ENCODE peak calls at places on chromosomes 13 and 19, in ten cellular contexts. O, F, A, S, T, D, C, B, Y and Q are unnamed samples.
A peak's percentile ranks its signal among the peaks of the same experiment; 100 is the strongest.

GRCh38 chr19:8423821-8424223 is 10.7 kb downstream of the MARCHF2 start:
- DNase-seq in D (peak; percentile 99), O (peak; percentile 39), F (peak; percentile 42), C (peak; percentile 93), Y (peak; percentile 85), B (peak; percentile 81), T (peak; percentile 99), A (peak; percentile 65), S (peak; percentile 99), Q (peak; percentile 93)

GRCh38 chr13:97388385-97388784 is 45.6 kb upstream of the RAP2A start:
- DNase-seq in C (peak; percentile 100), F (no peak), D (no peak), A (no peak), Y (no peak), B (no peak), S (no peak), T (no peak), O (no peak), Q (no peak)

GRCh38 chr19:6773323-6773931 is 919 bp downstream of the VAV1 start:
- DNase-seq in F (no peak), A (no peak), O (no peak), B (no peak), S (no peak), T (no peak), D (no peak), C (peak; percentile 79), Y (peak; percentile 69), Q (peak; percentile 63)

GRCh38 chr13:79483302-79483701 is 2.3 kb downstream of the NDFIP2 start:
- DNase-seq in C (no peak), O (no peak), A (peak; percentile 93), B (no peak), F (no peak), S (no peak), Y (no peak), T (peak; percentile 27), D (no peak), Q (no peak)

GRCh38 chr13:78241278-78241919 is 322.8 kb upstream of the EDNRB start:
- DNase-seq in T (peak; percentile 67), Y (peak; percentile 65), B (peak; percentile 70), S (peak; percentile 58), F (peak; percentile 62), D (no peak), O (peak; percentile 66), A (no peak), C (peak; percentile 75), Q (no peak)

GRCh38 chr13:19985219-19985556 is 26.7 kb downstream of the ZMYM2 start:
- DNase-seq in A (no peak), O (no peak), B (no peak), F (no peak), Y (no peak), C (no peak), S (no peak), D (no peak), T (no peak), Q (no peak)

GRCh38 chr13:59744747-59745394 is 418.9 kb downstream of the DIAPH3 start:
- DNase-seq in F (no peak), D (no peak), B (no peak), T (peak; percentile 9), A (no peak), C (no peak), O (no peak), Y (no peak), S (no peak), Q (no peak)

GRCh38 chr19:31054430-31054829 is 294.8 kb downstream of the TSHZ3 start:
- DNase-seq in S (peak; percentile 75), D (no peak), Y (no peak), A (peak; percentile 5), O (peak; percentile 52), B (peak; percentile 67), F (no peak), T (peak; percentile 78), C (peak; percentile 53), Q (no peak)

GRCh38 chr13:73096173-73097117 is 37.6 kb downstream of the KLF5 start:
- DNase-seq in B (no peak), Y (no peak), A (no peak), S (no peak), D (no peak), F (no peak), C (no peak), O (no peak), T (peak; percentile 50), Q (no peak)

GRCh38 chr13:28820099-28821051 is at the start of gene MTUS2:
- DNase-seq in F (peak; percentile 11), O (peak; percentile 15), T (no peak), B (no peak), D (no peak), Y (peak; percentile 62), A (no peak), C (no peak), S (no peak), Q (no peak)

GRCh38 chr13:99969368-99969933 is 2.1 kb downstream of the ZIC5 start:
- DNase-seq in T (no peak), C (no peak), S (no peak), O (peak; percentile 25), Y (no peak), F (no peak), A (no peak), D (no peak), B (no peak), Q (no peak)

GRCh38 chr13:109698779-109699178 is 87.6 kb downstream of the IRS2 start:
- DNase-seq in A (peak; percentile 34), F (no peak), S (peak; percentile 72), D (no peak), Y (no peak), C (peak; percentile 67), B (no peak), T (peak; percentile 69), O (no peak), Q (no peak)

GRCh38 chr13:20738616-20739015 is 35.1 kb downstream of the IL17D start:
- DNase-seq in Y (no peak), F (no peak), C (no peak), B (no peak), D (no peak), T (no peak), O (no peak), A (no peak), S (no peak), Q (no peak)

GRCh38 chr19:23415561-23416191 is 20.4 kb upstream of the ZNF91 start:
- DNase-seq in B (peak; percentile 84), F (peak; percentile 61), O (peak; percentile 58), D (no peak), A (no peak), T (peak; percentile 5), C (no peak), S (peak; percentile 4), Y (peak; percentile 69), Q (no peak)

GRCh38 chr19:5052515-5052914 is 83.6 kb downstream of the KDM4B start:
- DNase-seq in F (no peak), Y (no peak), A (no peak), C (no peak), D (no peak), O (no peak), S (no peak), T (no peak), B (no peak), Q (no peak)
- TF ChIP-seq CTCF in F (no peak), Y (no peak), A (no peak), C (no peak), D (no peak), O (no peak), S (no peak), T (peak; percentile 12), B (no peak), Q (no peak)

DNA sequence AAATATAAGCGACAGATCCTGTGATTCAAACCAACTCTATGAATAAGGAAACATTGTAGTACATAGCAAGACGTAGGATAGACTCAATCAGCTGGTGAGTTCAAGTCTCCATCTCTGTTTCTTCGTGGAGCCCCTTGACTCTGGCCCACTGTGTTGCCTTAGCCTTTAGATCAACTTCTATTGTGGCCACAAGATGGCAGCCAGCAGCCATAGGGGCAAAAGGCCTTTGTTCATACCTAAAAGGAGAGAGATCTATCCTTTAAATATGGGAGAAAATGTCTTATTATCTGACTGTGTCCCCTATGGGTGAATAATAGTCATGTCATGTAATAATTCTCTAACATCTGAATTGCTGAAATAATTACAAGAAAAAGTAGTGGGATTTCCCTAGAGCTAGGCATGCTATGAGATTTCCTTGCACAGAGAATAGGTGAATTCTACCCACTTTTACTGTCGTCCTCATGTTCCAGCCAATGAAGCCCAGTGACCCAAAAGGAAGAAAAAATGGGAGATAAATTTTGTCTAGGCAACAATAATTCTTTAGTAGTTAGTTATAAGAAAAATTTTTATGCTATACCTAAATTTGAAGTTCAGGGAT is 129.4 kb downstream of the PCDH20 start:
- DNase-seq in Y (no peak), F (no peak), B (peak; percentile 52), A (no peak), C (peak; percentile 44), O (peak; percentile 45), D (no peak), T (no peak), S (peak; percentile 0), Q (no peak)
- TF ChIP-seq CTCF in Y (peak; percentile 14), F (peak; percentile 52), B (peak; percentile 62), A (no peak), C (peak; percentile 40), O (peak; percentile 60), D (no peak), T (no peak), S (no peak), Q (no peak)

DNA sequence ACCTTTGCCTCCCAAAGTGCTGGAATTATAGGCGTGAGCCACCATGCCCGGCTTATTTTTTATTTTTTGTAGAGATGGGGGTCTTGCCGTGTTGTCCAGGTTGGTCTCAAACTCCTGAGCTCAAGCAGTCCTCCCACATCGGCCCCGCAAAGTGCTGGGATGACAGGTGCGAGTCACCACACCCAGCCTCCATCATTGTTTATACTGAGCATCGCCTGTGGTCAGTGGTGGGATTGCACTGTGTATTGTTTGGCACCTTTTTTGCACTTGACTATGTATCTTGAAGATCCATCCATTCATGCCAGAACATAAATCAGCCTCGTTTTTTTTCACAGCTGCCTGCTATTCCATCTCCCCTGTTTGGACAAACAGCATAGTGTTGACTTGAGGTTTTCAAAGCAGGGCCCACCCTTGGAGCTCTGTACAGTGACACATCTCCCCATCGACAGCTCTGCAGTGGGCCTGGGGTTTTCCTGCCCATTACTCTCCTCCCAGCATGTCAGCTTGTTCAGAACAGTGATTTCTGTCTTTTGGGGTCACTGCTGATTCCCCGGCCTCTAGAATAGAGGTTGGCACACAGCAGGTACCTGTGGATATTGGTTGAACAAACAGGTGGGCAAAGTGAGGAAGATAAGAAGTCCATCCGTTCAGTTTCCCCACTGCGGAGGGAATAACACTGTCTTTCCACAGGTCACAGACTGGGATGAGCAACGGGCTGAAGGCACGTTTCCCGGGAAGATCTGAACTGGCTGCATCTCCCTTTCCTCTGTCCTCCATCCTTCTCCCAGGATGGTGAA is 8.2 kb upstream of the UPK1A start:
- DNase-seq in O (no peak), F (no peak), C (no peak), B (no peak), A (no peak), T (no peak), Y (no peak), D (no peak), S (no peak), Q (no peak)
- TF ChIP-seq CTCF in O (peak; percentile 58), F (peak; percentile 35), C (no peak), B (peak; percentile 55), A (no peak), T (peak; percentile 13), Y (no peak), D (no peak), S (peak; percentile 23), Q (no peak)

DNA sequence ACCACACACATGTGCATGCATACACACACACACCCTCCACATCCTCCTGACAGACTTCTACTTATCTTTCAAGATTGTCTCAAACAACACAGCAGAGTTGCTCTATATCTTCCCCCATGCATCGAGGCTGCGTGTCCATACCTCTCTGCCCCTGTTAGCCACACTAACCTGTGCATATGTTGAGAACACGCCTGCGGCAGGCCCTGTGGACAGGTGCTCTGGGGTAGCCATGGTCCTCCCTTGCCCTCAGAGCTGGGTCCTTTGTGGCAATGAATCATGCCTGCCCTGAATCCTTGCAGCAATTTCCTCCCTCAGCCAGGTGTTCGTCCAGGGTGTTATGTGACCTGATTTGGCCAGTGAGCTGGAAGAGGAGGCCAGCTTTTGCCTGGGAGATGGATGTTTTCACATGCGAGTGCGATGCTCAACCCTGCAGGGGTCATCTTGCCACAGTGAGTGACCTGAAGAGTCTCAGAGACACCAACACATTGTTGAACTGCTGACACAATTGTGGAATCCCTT is 213.3 kb downstream of the KATNAL1 start:
- DNase-seq in A (no peak), D (no peak), T (no peak), F (no peak), O (no peak), B (no peak), Y (no peak), S (no peak), C (no peak), Q (no peak)
- TF ChIP-seq CTCF in A (no peak), D (no peak), T (no peak), F (no peak), O (no peak), B (no peak), Y (no peak), S (no peak), C (no peak), Q (no peak)